ENCODE peak calls at places on chromosomes 6 and 20, in five cellular contexts. N is CD8-positive, alpha-beta memory T cell; U is IMR-90; D is AG04450; K is CD4-positive, alpha-beta memory T cell. E is an unnamed sample. For H3K9me3, the result is how much of the 10 kb centered on the place peaks cover.

GRCh38 chr6:137015943-137016342 is 28.8 kb downstream of the IL20RA start:
- DNase-seq in N (no peak), U (no peak), D (no peak), K (no peak), E (no peak)

GRCh38 chr6:43972915-43973304 is 154.3 kb downstream of the MRPL14 start:
- DNase-seq in N (no peak), U (peak), D (peak), K (no peak), E (no peak)

GRCh38 chr20:62897666-62898065 is 28.6 kb downstream of the DIDO1 start:
- DNase-seq in N (no peak), U (no peak), D (no peak), K (no peak), E (no peak)

GRCh38 chr6:84422380-84422968 is 195.0 kb upstream of the CEP162 start:
- DNase-seq in N (no peak), U (peak), D (peak), K (no peak), E (no peak)

GRCh38 chr6:30112402-30113376 is at the start of gene TRIM31:
- DNase-seq in N (no peak), U (no peak), D (no peak), K (no peak), E (no peak)

GRCh38 chr6:47268572-47269187 is 41.0 kb downstream of the TNFRSF21 start:
- DNase-seq in N (no peak), U (no peak), D (no peak), K (no peak), E (no peak)

GRCh38 chr6:27133281-27134227 is 113.9 kb upstream of the PRSS16 start:
- DNase-seq in N (peak), U (peak), D (no peak), K (peak), E (peak)

GRCh38 chr6:132790450-132790849 is 8.0 kb downstream of the SLC18B1 start:
- DNase-seq in N (no peak), U (no peak), D (no peak), K (no peak), E (no peak)

GRCh38 chr6:82364087-82365010 is 732 bp downstream of the TPBG start:
- DNase-seq in N (no peak), U (peak), D (no peak), K (no peak), E (peak)

GRCh38 chr20:64006902-64007301 is 26.0 kb downstream of the PRPF6 start:
- DNase-seq in N (no peak), U (no peak), D (no peak), K (no peak), E (no peak)

GRCh38 chr20:64006490-64006889 is 25.6 kb downstream of the PRPF6 start:
- DNase-seq in N (no peak), U (no peak), D (no peak), K (no peak), E (no peak)

GRCh38 chr20:64011366-64011779 is 24.6 kb upstream of the C20orf204 start:
- DNase-seq in N (peak), U (no peak), D (no peak), K (peak), E (no peak)

GRCh38 chr20:64009811-64010387 is 26.1 kb upstream of the C20orf204 start:
- DNase-seq in N (no peak), U (no peak), D (no peak), K (no peak), E (no peak)

DNA sequence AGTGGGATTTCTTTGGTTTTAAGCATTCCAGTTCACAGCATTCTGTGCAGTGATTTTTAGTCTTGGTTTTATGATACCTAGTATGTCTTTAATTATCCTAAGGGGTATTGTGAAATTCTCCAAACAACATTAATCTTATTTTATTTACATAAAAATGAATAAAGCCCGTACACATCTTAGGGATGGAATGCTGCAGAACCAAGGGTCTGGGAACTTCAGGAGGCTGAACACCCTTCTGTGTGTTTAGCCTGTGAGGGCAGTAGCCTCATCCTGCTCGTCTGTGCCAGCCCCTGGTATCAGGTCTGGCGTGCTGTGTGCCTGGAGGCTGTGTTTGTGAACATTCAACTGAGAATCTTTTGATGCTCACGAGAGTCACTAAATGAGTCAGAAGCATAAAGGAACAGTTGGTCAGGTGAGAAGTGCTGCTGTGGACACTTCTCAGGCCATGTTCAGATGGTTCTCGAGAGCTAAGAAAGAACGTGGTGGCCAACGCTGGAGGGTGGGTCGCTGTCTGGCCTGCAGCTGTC is 25.2 kb upstream of the C20orf204 start:
- DNase-seq in N (no peak), U (peak), D (peak), K (no peak), E (no peak)
- H3K9me3 ChIP-seq in N (under half), U (under half), D (under half), K (under half), E (under half)

GRCh38 chr20:55918471-55918870 is 86.8 kb downstream of the CBLN4 start:
- DNase-seq in N (no peak), U (no peak), D (no peak), K (no peak), E (no peak)
- H3K9me3 ChIP-seq in N (under half), U (under half), D (under half), K (under half), E (under half)

GRCh38 chr6:158309814-158310213 is 2.5 kb upstream of the TULP4 start:
- DNase-seq in N (no peak), U (no peak), D (no peak), K (no peak), E (no peak)

GRCh38 chr6:158312672-158313397 is 570 bp downstream of the TULP4 start:
- DNase-seq in N (no peak), U (no peak), D (no peak), K (no peak), E (no peak)

GRCh38 chr6:158312165-158312564 is at the start of gene TULP4:
- DNase-seq in N (no peak), U (no peak), D (no peak), K (no peak), E (no peak)

GRCh38 chr6:158313989-158314388 is 1.7 kb downstream of the TULP4 start:
- DNase-seq in N (no peak), U (no peak), D (no peak), K (no peak), E (no peak)

DNA sequence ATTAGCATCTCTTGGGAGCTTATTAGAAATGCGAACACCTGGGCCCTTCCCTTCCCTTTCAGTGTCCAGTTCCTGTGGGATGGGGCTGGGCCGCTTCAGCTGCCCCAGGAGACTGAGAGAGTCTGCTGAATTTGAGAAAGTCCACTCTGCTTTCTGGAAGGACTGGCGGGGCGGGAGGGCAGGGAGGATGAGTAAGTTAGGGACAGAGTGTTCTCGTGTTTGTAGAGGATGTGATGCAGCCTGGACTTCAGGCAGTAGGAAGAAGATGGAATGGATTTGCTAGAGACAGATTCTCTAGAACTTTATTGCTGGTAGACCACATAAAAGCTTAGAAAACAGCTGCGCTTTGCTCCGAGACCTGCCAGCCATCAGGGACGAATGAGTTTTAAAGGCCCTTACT is 1.1 kb upstream of the TULP4 start:
- DNase-seq in N (no peak), U (no peak), D (no peak), K (no peak), E (no peak)
- H3K9me3 ChIP-seq in N (under half), U (under half), D (under half), K (under half), E (under half)

DNA sequence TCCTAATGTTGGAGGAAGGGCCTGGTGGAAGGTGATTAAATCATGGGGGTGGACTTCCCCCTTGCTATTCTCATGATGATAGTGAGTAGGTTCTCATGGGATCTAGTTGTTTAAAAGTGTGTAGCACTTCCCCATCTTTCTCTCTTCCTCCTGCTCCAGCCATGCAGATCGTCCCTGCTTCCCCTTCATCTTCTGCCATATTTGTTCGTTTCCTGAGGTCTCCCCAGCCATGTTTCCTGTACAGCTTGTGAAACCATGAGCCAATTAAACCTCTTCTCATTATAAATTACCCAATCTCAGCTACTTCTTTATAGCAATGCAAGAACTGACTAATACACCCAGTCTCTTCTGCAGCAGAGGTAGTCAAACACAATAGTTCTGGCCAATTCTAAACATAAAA is 5.4 kb downstream of the EPM2A start:
- DNase-seq in N (no peak), U (no peak), D (no peak), K (no peak), E (no peak)
- H3K9me3 ChIP-seq in N (under half), U (under half), D (under half), K (under half), E (under half)

GRCh38 chr20:15511551-15511950 is 1061.7 kb downstream of the KIF16B start:
- DNase-seq in N (no peak), U (no peak), D (no peak), K (no peak), E (no peak)

GRCh38 chr20:15512916-15513315 is 1060.3 kb downstream of the KIF16B start:
- DNase-seq in N (no peak), U (no peak), D (no peak), K (no peak), E (no peak)

DNA sequence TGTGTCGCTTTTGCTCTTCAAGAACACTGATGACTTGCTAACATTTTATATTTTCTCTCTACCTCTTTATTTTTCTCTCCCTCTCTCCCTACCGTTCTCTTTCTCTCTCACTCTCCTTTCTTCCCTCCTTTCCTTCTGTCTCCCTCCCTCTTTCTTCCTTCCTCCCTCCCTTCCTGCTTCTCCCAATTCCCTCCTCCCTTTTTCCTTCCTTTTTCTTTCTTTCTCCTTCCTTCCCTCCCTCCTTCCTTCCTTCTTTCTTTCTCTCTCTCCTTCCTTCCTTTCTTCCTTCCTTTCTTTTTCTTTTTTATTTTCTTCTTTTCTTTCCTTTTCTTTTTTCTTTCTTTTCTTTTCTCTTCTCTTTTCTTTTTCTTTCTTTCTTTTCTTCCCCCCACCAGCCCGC is 1066.1 kb downstream of the KIF16B start:
- DNase-seq in N (no peak), U (no peak), D (no peak), K (no peak), E (no peak)
- H3K9me3 ChIP-seq in N (under half), U (under half), D (under half), K (under half), E (under half)

DNA sequence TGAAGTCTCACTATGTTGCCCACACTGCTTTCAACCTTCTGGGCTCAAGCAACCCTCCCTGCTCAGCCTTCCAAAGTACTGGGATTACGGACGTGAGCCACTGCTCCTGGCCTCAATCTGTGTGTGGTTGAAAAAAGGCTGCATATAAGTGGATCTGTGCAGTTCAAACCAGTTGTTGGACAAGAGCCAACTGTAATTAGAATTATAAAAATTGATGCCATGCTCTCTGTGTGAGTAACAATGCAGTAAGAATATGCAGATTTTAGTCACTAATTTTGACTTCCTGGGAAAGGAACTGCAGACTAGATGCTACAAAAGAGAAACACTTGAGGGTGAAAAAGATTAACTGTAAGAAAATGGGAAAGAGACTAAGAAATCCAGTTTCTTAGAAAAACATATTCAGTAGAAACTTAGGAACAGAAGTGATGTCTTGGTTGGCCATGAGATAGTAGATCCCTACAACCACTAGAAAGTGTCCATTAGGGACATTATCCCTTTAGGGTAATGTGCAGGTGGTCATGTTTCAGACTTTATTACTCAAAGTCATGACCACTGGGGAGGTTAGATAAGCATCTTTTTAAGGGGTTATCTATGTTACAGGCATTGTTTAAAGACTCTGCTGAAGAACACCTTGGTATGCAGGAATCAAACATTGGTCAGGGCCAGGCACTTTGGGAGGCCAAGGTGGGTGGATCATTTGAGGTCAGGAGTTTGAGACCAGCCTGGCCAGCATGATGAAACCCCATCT is 26.3 kb downstream of the ITCH start:
- DNase-seq in N (no peak), U (no peak), D (no peak), K (no peak), E (no peak)
- H3K9me3 ChIP-seq in N (under half), U (under half), D (under half), K (under half), E (under half)

DNA sequence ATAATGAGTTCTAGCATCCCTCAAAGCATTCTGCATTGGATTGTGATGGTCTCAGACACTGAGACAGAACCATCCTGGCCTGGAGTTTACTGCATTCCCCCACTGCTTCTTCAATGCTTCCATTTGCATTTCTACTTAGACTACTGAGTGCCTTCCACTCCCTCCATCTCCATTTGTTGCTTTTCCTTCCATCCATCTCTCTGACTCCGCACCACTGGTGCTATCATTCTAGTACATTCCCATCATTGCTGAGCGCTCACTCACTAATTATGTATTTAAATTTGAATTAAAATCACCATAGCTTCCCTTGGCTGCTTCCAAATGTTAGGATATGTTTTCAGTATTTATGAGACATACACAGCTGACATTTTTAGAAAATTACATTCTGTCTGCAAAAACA is 11.8 kb upstream of the COL21A1 start:
- DNase-seq in N (no peak), U (no peak), D (no peak), K (no peak), E (no peak)
- H3K9me3 ChIP-seq in N (under half), U (under half), D (under half), K (under half), E (under half)

DNA sequence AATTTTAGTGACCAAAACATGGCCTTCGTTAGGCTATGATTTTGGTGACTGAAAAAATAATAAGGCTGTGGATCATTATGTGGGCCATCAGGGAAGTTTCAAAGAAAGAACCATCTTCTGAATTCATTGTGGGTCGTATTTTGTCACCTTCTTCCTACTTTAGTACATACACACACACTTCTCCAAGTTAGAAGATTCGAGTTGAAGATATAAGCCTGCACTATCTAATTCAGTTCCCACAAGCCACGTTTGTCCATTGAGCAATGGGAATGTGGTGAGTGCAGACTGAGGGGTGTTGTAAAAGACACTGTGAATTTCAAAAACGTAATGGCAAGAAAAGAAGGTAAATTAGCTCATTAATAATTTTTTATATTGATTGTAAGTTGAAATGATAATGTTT is 766.0 kb downstream of the KIF16B start:
- DNase-seq in N (no peak), U (no peak), D (no peak), K (no peak), E (no peak)
- H3K9me3 ChIP-seq in N (under half), U (under half), D (under half), K (under half), E (under half)

GRCh38 chr20:40081653-40082052 is 607.4 kb downstream of the MAFB start:
- DNase-seq in N (no peak), U (no peak), D (no peak), K (no peak), E (no peak)
- H3K9me3 ChIP-seq in N (under half), U (under half), D (under half), K (under half), E (under half)

E was measured in T-helper 17 cell.